ENCODE peak calls at places on chromosomes 3 and 15, in nine cellular contexts. A is psoas muscle, I is left ventricle myocardium inferior, Q is ovary, O is AG04450, T is GM23338, M is skeletal muscle cell, U is Peyer's patch, C is fibroblast of pulmonary artery. Y is an unnamed sample.

GRCh38 chr15:69729167-69729748 is 276.6 kb downstream of the RPLP1 start:
- DNase-seq in A (no peak), I (peak; percentile 29), Q (peak; percentile 16), O (no peak), T (peak; percentile 70), M (no peak), U (peak; percentile 87), C (peak; percentile 56), Y (peak; percentile 86)

GRCh38 chr3:196813903-196814302 is 53.8 kb upstream of the SENP5 start:
- DNase-seq in A (no peak), I (no peak), Q (no peak), O (no peak), T (no peak), M (no peak), U (no peak), C (peak; percentile 48), Y (no peak)

GRCh38 chr15:66786708-66787471 is 84.9 kb downstream of the SMAD6 start:
- DNase-seq in A (no peak), I (no peak), Q (no peak), O (no peak), T (no peak), M (no peak), U (peak; percentile 19), C (no peak), Y (no peak)

GRCh38 chr3:149180057-149180573 is 41.5 kb downstream of the CP start:
- DNase-seq in A (peak; percentile 88), I (peak; percentile 65), Q (peak; percentile 96), O (peak; percentile 96), T (no peak), M (peak; percentile 100), U (peak; percentile 84), C (peak; percentile 100), Y (no peak)

GRCh38 chr3:184373422-184373821 is 4.6 kb downstream of the THPO start:
- DNase-seq in A (no peak), I (no peak), Q (no peak), O (no peak), T (no peak), M (no peak), U (no peak), C (peak; percentile 30), Y (no peak)

GRCh38 chr3:24522155-24522579 is 27.5 kb upstream of the THRB start:
- DNase-seq in A (peak; percentile 55), I (no peak), Q (no peak), O (no peak), T (peak; percentile 50), M (no peak), U (no peak), C (no peak), Y (peak; percentile 73)

GRCh38 chr3:196246612-196247308 is 30.4 kb downstream of the SLC51A start:
- DNase-seq in A (no peak), I (no peak), Q (no peak), O (no peak), T (no peak), M (no peak), U (no peak), C (peak; percentile 31), Y (no peak)

GRCh38 chr3:133412511-133413165 is 12.8 kb downstream of the BFSP2 start:
- DNase-seq in A (no peak), I (no peak), Q (no peak), O (no peak), T (no peak), M (peak; percentile 45), U (no peak), C (peak; percentile 61), Y (peak; percentile 61)

GRCh38 chr15:63107895-63108546 is 13.6 kb upstream of the LACTB start:
- DNase-seq in A (no peak), I (no peak), Q (peak; percentile 63), O (peak; percentile 100), T (no peak), M (peak; percentile 100), U (peak; percentile 55), C (peak; percentile 100), Y (no peak)

GRCh38 chr15:22808240-22808639 is 21.8 kb downstream of the NIPA1 start:
- DNase-seq in A (no peak), I (no peak), Q (no peak), O (no peak), T (no peak), M (no peak), U (peak; percentile 87), C (no peak), Y (no peak)

GRCh38 chr15:86872782-86873181 is 793.1 kb downstream of the AGBL1 start:
- DNase-seq in A (no peak), I (no peak), Q (no peak), O (no peak), T (no peak), M (no peak), U (no peak), C (no peak), Y (no peak)

GRCh38 chr3:141840737-141841544 is 35.5 kb upstream of the ATP1B3 start:
- DNase-seq in A (no peak), I (no peak), Q (no peak), O (no peak), T (no peak), M (no peak), U (no peak), C (peak; percentile 69), Y (no peak)

GRCh38 chr3:127690823-127691452 is 18.2 kb downstream of the ABTB1 start:
- DNase-seq in A (peak; percentile 61), I (peak; percentile 27), Q (no peak), O (no peak), T (peak; percentile 79), M (no peak), U (no peak), C (peak; percentile 75), Y (peak; percentile 92)

GRCh38 chr15:50996641-50997040 is 88.2 kb downstream of the AP4E1 start:
- DNase-seq in A (no peak), I (no peak), Q (no peak), O (peak; percentile 4), T (no peak), M (peak; percentile 23), U (no peak), C (peak; percentile 18), Y (no peak)

DNA sequence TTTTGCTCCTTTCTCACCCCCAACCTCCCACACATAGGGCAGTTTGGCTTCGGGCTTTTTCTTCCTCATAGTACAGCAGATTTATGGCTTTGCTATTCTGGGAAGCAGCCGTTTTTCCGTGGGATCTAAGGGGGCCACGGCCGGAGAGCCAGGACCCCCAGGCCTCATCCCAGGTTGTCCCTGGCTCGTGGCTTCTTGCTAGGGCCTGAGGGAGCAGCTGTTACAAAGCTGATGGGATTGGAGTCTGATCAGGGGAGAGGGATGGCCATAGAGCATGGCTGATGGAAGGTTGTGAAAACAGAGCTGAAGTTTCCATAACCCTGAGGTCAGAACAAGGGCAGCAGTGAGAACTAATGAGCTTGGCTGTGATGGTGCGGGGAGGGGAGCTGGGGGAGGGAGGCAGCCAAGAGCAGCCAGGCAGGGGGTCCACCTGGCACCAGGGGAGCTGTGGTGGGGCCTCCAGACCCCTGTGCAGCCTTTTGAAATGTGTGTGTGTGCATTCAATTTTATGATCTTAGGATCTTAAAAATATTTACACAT is 63.0 kb downstream of the LINGO1 start:
- DNase-seq in A (no peak), I (no peak), Q (peak; percentile 30), O (no peak), T (no peak), M (no peak), U (no peak), C (peak; percentile 6), Y (no peak)
- H3K4me3 ChIP-seq in A (peak overlapping the region; percentile 25), I (peak overlapping the region; percentile 52), Q (peak overlapping the region; percentile 23), O (no peak overlapping the region), T (no peak overlapping the region), M (no peak overlapping the region), U (no peak overlapping the region), C (peak overlapping the region; percentile 29), Y (no peak overlapping the region)

GRCh38 chr3:16377847-16378302 is 112.9 kb downstream of the OXNAD1 start:
- DNase-seq in A (no peak), I (no peak), Q (no peak), O (no peak), T (peak; percentile 30), M (no peak), U (no peak), C (no peak), Y (no peak)
- H3K4me3 ChIP-seq in A (peak overlapping the region; percentile 48), I (no peak overlapping the region), Q (no peak overlapping the region), O (no peak overlapping the region), T (no peak overlapping the region), M (no peak overlapping the region), U (no peak overlapping the region), C (no peak overlapping the region), Y (no peak overlapping the region)

DNA sequence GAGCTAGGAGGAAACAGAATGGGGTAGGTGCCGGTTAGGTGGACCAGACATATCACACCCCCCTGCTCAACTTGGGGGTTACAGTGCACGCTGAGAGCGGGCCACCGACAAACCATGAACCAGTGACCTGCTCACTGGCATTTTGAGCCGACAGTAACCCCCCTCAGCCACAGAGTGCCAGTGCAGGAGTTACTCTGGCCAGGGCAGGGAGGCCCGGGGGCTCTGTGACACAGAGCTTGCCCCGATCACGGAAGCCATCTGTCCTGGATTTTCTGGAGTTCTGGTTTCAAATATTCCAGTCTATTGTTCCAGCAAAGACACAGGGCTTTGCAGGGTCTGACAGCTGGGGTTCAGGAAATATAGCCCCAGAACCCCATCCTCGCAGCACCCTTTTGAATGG is 225.2 kb downstream of the VPS13C start:
- DNase-seq in A (no peak), I (no peak), Q (no peak), O (no peak), T (no peak), M (no peak), U (no peak), C (no peak), Y (no peak)
- H3K4me3 ChIP-seq in A (peak overlapping the region; percentile 47), I (no peak overlapping the region), Q (no peak overlapping the region), O (no peak overlapping the region), T (no peak overlapping the region), M (no peak overlapping the region), U (no peak overlapping the region), C (no peak overlapping the region), Y (no peak overlapping the region)

DNA sequence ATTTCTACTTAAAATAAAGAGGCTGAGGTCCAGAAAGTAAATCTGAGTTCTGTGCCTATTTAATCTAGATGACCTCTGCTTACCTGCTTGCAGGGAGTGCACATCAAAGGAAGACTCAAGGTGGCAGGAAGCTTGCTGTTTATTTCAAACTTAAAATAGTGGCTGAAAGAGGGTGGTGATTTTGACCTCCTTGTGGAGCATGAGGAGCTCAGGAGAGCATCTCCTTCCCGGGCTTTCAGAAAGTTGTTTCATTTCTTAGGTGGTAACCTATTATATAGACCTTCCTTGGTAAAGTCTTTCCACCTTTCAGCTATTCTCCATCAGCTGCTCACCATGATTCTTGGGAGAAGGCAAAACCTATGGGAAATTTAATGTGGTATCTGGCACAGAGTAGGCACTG is 494 bp downstream of the GCSAM start:
- DNase-seq in A (no peak), I (no peak), Q (no peak), O (no peak), T (no peak), M (no peak), U (no peak), C (no peak), Y (no peak)
- H3K4me3 ChIP-seq in A (no peak overlapping the region), I (no peak overlapping the region), Q (no peak overlapping the region), O (no peak overlapping the region), T (no peak overlapping the region), M (no peak overlapping the region), U (peak overlapping the region; percentile 2), C (no peak overlapping the region), Y (no peak overlapping the region)

Y was measured in endodermal cell.